ENCODE peak calls at places on chromosomes 5 and 9, in eight cellular contexts. G is dorsolateral prefrontal cortex, Q is H9, S is body of pancreas, L is HCT116, N is AG04450, M is neural progenitor cell, Y is heart right ventricle. D is an unnamed sample.

GRCh38 chr9:126559296-126559695 is 54.4 kb upstream of the LMX1B start:
- DNase-seq in G (no peak), Q (no peak), S (no peak), L (no peak), N (no peak), M (no peak), Y (no peak), D (no peak)

GRCh38 chr9:5435912-5436311 is 1.8 kb downstream of the PLGRKT start:
- DNase-seq in G (no peak), Q (no peak), S (no peak), L (no peak), N (no peak), M (no peak), Y (no peak), D (no peak)

GRCh38 chr5:95237324-95237723 is 47.6 kb downstream of the MCTP1 start:
- DNase-seq in G (no peak), Q (no peak), S (no peak), L (no peak), N (no peak), M (no peak), Y (no peak), D (no peak)

GRCh38 chr9:16410601-16411285 is 459.7 kb downstream of the BNC2 start:
- DNase-seq in G (no peak), Q (no peak), S (no peak), L (no peak), N (no peak), M (no peak), Y (no peak), D (peak)

GRCh38 chr5:141476132-141476909 is 555 bp downstream of the PCDHGC3 start:
- DNase-seq in G (peak), Q (peak), S (peak), L (no peak), N (peak), M (peak), Y (peak), D (peak)

GRCh38 chr5:37755581-37755980 is 84.3 kb downstream of the GDNF start:
- DNase-seq in G (no peak), Q (no peak), S (no peak), L (no peak), N (no peak), M (no peak), Y (no peak), D (no peak)

GRCh38 chr5:96781734-96782064 is 26.0 kb downstream of the ERAP1 start:
- DNase-seq in G (no peak), Q (no peak), S (no peak), L (no peak), N (no peak), M (no peak), Y (no peak), D (no peak)

GRCh38 chr5:78993165-78993564 is 8.1 kb upstream of the ARSB start:
- DNase-seq in G (no peak), Q (no peak), S (no peak), L (no peak), N (no peak), M (no peak), Y (no peak), D (no peak)

GRCh38 chr9:35516481-35516880 is 26.6 kb downstream of the RUSC2 start:
- DNase-seq in G (no peak), Q (no peak), S (no peak), L (no peak), N (no peak), M (peak), Y (no peak), D (peak)

GRCh38 chr5:145791866-145792265 is 43.3 kb downstream of the PRELID2 start:
- DNase-seq in G (no peak), Q (peak), S (no peak), L (no peak), N (no peak), M (no peak), Y (no peak), D (no peak)

GRCh38 chr5:88660947-88661869 is 221.8 kb downstream of the MEF2C start:
- DNase-seq in G (peak), Q (peak), S (peak), L (peak), N (no peak), M (peak), Y (no peak), D (peak)

GRCh38 chr9:86034863-86035734 is 64.3 kb downstream of the GOLM1 start:
- DNase-seq in G (no peak), Q (peak), S (peak), L (peak), N (peak), M (peak), Y (no peak), D (peak)

GRCh38 chr9:129703121-129703520 is 37.7 kb downstream of the PRRX2 start:
- DNase-seq in G (no peak), Q (no peak), S (no peak), L (no peak), N (no peak), M (no peak), Y (no peak), D (no peak)

GRCh38 chr9:129702563-129702962 is 37.1 kb downstream of the PRRX2 start:
- DNase-seq in G (no peak), Q (no peak), S (peak), L (no peak), N (peak), M (no peak), Y (no peak), D (peak)

GRCh38 chr9:129703667-129704355 is 38.4 kb downstream of the PRRX2 start:
- DNase-seq in G (no peak), Q (no peak), S (peak), L (no peak), N (no peak), M (no peak), Y (no peak), D (no peak)

GRCh38 chr9:129701549-129701948 is 36.1 kb downstream of the PRRX2 start:
- DNase-seq in G (no peak), Q (no peak), S (no peak), L (no peak), N (no peak), M (no peak), Y (no peak), D (no peak)

DNA sequence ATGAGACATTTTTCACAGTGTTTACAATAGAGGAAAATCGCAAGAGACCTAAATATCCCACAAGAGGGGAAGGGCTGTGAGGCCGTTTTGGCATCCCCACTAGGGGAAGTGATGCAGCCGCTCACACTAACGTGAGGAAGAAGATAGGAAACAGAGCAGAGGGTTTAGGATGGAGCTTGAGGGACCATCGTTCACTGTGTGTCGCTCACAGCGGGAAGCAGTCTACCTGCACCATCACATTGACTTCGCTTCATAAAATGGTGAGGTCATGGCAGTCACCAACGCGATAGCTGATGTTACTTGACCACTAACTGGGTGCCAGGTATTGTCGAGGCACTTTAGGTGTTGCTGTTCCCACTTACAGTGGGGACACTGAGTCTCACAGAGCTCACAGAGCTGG is 35.6 kb downstream of the PRRX2 start:
- DNase-seq in G (no peak), Q (no peak), S (no peak), L (no peak), N (no peak), M (no peak), Y (no peak), D (no peak)
- H3K27ac ChIP-seq in G (no peak), Q (no peak), S (no peak), L (no peak), N (peak), M (no peak), Y (no peak), D (no peak)

GRCh38 chr5:75054110-75054930 is 2.0 kb upstream of the GCNT4 start:
- DNase-seq in G (no peak), Q (peak), S (peak), L (no peak), N (no peak), M (peak), Y (no peak), D (no peak)
- TF ChIP-seq CTCF in G (no peak), Q (no peak), S (no peak), L (no peak), N (no peak), M (no peak), Y (no peak), D (no peak)

GRCh38 chr9:92425578-92425977 is 1.3 kb upstream of the OMD start:
- DNase-seq in G (no peak), Q (no peak), S (no peak), L (no peak), N (no peak), M (no peak), Y (no peak), D (no peak)
- H3K27ac ChIP-seq in G (no peak), Q (no peak), S (no peak), L (no peak), N (no peak), M (no peak), Y (no peak), D (no peak)

GRCh38 chr5:93236807-93237421 is 344.1 kb downstream of the NR2F1-AS1 start:
- DNase-seq in G (no peak), Q (no peak), S (no peak), L (no peak), N (peak), M (no peak), Y (no peak), D (peak)
- TF ChIP-seq CTCF in G (no peak), Q (no peak), S (no peak), L (no peak), N (peak), M (no peak), Y (no peak), D (no peak)

DNA sequence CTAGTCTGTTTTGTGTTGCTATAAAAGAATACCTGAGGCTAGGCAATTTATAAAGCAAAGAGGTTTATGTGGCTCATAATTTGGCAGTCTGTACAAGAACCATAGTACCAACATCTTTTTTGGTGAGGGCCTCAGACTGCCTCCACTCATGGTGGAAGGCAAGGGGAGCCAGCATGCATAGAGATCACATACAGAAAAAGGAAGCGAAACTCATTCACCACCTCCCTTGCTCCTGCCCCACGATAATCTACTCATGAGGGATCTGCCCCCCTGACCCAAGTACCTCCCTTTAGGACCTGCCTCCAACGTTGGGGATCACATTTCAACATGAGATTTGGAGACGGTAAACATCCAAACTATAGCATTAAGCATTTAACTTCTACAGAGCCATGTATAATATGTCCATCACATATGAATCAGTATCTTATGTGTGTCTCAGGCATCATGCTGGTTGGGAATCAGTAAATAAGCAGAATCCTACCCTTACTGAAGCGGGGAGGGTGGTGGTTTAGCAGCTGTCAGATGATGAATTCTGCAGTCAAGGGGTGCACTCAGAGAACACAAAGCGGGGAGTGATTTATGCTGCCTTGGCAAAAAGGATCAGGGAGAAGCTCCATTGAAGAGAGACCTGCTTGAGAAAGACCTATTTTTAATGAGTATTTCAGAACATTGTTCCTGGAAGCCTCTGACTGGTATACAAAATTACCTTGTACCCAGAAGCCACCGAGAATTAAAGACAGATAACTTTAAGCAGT is 34.8 kb downstream of the HMGXB3 start:
- DNase-seq in G (no peak), Q (no peak), S (no peak), L (no peak), N (no peak), M (no peak), Y (no peak), D (no peak)
- H3K27ac ChIP-seq in G (no peak), Q (no peak), S (no peak), L (no peak), N (peak), M (no peak), Y (no peak), D (no peak)

GRCh38 chr5:431001-431710 is 11.8 kb upstream of the EXOC3 start:
- DNase-seq in G (no peak), Q (peak), S (no peak), L (peak), N (no peak), M (peak), Y (no peak), D (peak)
- TF ChIP-seq CTCF in G (peak), Q (peak), S (no peak), L (peak), N (peak), M (peak), Y (peak), D (peak)

GRCh38 chr5:122977306-122977705 is 59.2 kb downstream of the PPIC start:
- DNase-seq in G (no peak), Q (no peak), S (no peak), L (no peak), N (no peak), M (no peak), Y (no peak), D (no peak)

GRCh38 chr5:122981846-122982245 is 54.7 kb downstream of the PPIC start:
- DNase-seq in G (no peak), Q (no peak), S (no peak), L (no peak), N (no peak), M (no peak), Y (no peak), D (no peak)

GRCh38 chr5:122982376-122982775 is 54.1 kb downstream of the PPIC start:
- DNase-seq in G (no peak), Q (no peak), S (no peak), L (no peak), N (no peak), M (no peak), Y (no peak), D (no peak)

GRCh38 chr5:122978068-122978467 is 58.5 kb downstream of the PPIC start:
- DNase-seq in G (no peak), Q (no peak), S (no peak), L (no peak), N (no peak), M (no peak), Y (no peak), D (no peak)

GRCh38 chr5:122978644-122979297 is 57.8 kb downstream of the PPIC start:
- DNase-seq in G (no peak), Q (no peak), S (no peak), L (no peak), N (no peak), M (no peak), Y (no peak), D (no peak)
- H3K27ac ChIP-seq in G (no peak), Q (no peak), S (peak), L (no peak), N (no peak), M (no peak), Y (no peak), D (no peak)

GRCh38 chr9:81673310-81673709 is 16.0 kb downstream of the TLE1 start:
- DNase-seq in G (no peak), Q (peak), S (no peak), L (no peak), N (no peak), M (no peak), Y (no peak), D (no peak)
- TF ChIP-seq CTCF in G (no peak), Q (peak), S (no peak), L (peak), N (no peak), M (no peak), Y (no peak), D (no peak)

DNA sequence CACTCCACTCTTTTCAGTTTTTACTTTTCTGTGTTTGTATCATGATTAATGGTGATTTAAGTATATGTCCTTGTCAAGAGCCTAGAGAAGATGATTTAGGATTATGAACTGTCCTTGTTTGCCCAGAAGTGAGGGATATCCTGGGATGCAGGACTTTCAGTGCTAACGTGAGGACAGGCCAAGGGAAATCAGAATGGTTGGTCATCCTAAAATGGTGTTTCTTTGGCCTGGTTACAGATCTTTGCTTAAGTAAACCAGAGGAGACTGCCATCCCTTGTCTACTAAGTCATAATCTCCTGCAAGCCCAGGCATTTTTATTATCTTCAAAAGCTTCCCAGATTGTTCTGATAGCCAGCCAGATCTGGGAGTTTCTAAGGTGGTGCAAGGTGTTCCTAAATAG is 22.3 kb upstream of the DPYSL3 start:
- DNase-seq in G (no peak), Q (no peak), S (no peak), L (no peak), N (no peak), M (no peak), Y (no peak), D (no peak)
- H3K27ac ChIP-seq in G (no peak), Q (no peak), S (no peak), L (no peak), N (no peak), M (no peak), Y (no peak), D (no peak)